ENCODE peak calls at places on chromosome 2, in four cellular contexts. R is heart right ventricle, H is IMR-90, J is DND-41. E is an unnamed sample. For H3K27me3, the result is how much of the 10 kb centered on the place peaks cover.

GRCh38 chr2:223846524-223846923 is 9.1 kb upstream of the AP1S3 start:
- DNase-seq in J (no peak), H (peak), R (no peak), E (no peak)

GRCh38 chr2:120108049-120108448 is 95.2 kb downstream of the EPB41L5 start:
- DNase-seq in J (no peak), H (peak), R (no peak), E (peak)

GRCh38 chr2:10271946-10272345 is 30.8 kb upstream of the HPCAL1 start:
- DNase-seq in R (no peak), H (no peak), J (no peak), E (no peak)

GRCh38 chr2:201858781-201859180 is 52.4 kb downstream of the CDK15 start:
- DNase-seq in J (peak), R (no peak), H (peak), E (peak)

GRCh38 chr2:79941172-79941571 is 363.4 kb downstream of the LRRTM1 start:
- DNase-seq in R (no peak), H (no peak), J (no peak), E (no peak)

GRCh38 chr2:155895016-155895415 is 437.5 kb downstream of the NR4A2 start:
- DNase-seq in R (no peak), H (no peak), J (no peak), E (no peak)

GRCh38 chr2:21118302-21118920 is 5.4 kb upstream of the TDRD15 start:
- DNase-seq in J (peak), R (no peak), H (peak), E (peak)

GRCh38 chr2:141517852-141518421 is 612.9 kb downstream of the LRP1B start:
- DNase-seq in H (no peak), J (no peak), R (no peak), E (no peak)

GRCh38 chr2:108853421-108853820 is 66.8 kb downstream of the CCDC138 start:
- DNase-seq in H (peak), R (no peak), J (no peak), E (no peak)

GRCh38 chr2:66862871-66863650 is 428.1 kb downstream of the MEIS1 start:
- DNase-seq in J (no peak), R (no peak), H (peak), E (no peak)

GRCh38 chr2:66405473-66405872 is 29.5 kb upstream of the MEIS1 start:
- DNase-seq in R (no peak), J (no peak), H (no peak), E (no peak)

GRCh38 chr2:113085542-113085941 is 17.8 kb downstream of the IL1F10 start:
- DNase-seq in H (no peak), R (no peak), J (no peak), E (no peak)
- TF ChIP-seq CTCF in H (no peak), R (no peak), J (no peak), E (no peak)

DNA sequence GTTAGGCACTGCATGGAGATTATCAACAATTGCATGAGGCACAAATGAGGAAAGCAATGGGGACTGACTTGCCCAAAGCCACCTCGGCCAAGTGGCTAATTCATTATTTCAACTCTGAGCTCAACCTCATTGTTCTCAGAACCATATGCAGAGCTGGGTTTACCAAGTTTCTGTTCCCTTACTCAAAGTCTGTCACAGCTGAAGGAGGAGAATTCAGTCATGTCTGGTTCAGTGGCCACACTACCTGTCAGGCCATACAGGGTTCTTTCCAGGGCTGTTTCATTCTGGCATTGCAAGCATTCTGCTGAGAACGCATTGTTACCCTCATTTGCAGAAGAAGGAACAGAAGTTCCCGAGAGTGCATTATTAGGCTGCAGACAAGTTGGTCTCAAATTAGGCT is 181.7 kb downstream of the MYT1L start:
- DNase-seq in H (no peak), J (no peak), R (no peak), E (no peak)
- H3K27me3 ChIP-seq in H (under half), J (under half), R (under half), E (under half)

DNA sequence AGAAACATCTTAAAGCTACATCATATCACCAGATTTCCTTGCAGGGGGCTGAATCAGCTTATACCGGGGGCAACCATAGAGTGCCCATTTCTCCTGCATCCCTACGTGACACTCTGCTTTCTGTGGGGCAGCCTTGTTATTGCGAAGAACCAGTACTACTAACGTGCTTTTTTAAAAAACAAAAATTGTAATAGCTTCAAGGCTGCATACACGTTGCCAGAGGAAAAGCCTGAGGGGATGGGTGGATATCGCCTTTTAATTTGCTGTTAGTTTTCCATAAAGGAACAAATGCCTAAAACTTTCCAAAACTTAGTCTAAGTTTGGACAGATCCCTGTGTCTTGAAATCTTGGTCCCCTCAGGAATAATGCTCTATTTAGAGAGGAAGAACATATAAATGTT is 97.2 kb downstream of the TGOLN2 start:
- DNase-seq in J (no peak), R (no peak), H (no peak), E (no peak)
- TF ChIP-seq CTCF in J (no peak), R (no peak), H (no peak), E (no peak)

DNA sequence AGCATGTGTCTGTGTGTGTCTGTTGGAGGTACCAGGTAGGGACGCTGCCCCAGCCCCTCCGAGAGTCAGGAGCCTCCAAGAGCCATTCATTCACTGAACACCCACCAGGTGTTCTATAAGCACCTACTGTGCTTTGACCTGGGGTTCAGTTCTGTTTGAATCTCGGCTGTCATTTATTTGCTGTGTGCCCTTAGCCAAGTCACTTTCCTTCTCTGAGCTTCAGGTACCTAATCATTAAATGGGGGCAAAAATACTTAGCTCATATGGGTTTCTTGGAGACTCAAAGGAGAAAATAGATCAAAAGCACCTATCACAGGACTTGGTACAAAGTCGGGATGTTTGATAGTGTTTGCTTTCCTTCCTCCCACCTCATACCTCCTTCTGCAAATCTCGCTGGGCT is 13.2 kb downstream of the ASIC4 start:
- DNase-seq in R (no peak), H (no peak), J (no peak), E (no peak)
- H3K27me3 ChIP-seq in R (half or more), H (half or more), J (under half), E (half or more)

GRCh38 chr2:173881466-173881865 is 83.7 kb downstream of the SP3 start:
- DNase-seq in H (peak), J (no peak), R (no peak), E (peak)

GRCh38 chr2:173880561-173880960 is 84.6 kb downstream of the SP3 start:
- DNase-seq in R (no peak), H (no peak), J (no peak), E (no peak)

GRCh38 chr2:173886613-173887012 is 78.6 kb downstream of the SP3 start:
- DNase-seq in J (no peak), H (no peak), R (no peak), E (no peak)

GRCh38 chr2:173881886-173882285 is 83.3 kb downstream of the SP3 start:
- DNase-seq in J (no peak), H (peak), R (no peak), E (no peak)

DNA sequence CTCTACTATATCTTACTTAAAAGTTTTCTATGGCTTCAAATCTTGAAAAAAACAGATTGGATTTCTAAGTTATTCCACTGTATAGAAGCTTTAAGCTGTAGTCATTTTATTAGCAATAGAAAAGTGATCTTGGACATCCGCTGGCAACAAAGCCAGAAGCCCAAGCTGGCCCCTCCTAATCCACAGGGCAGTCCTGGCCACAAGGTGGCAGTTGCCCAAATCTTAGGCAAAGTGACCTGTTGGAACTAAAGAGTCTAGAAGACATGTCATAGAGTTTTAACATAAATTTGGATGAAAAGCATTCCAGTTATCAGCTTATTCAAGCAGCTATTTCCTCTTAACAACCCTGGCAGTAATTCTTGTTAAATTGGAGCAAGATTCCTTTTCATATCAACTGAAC is 80.8 kb downstream of the SP3 start:
- DNase-seq in R (peak), J (no peak), H (peak), E (peak)
- TF ChIP-seq CTCF in R (peak), J (peak), H (peak), E (peak)

DNA sequence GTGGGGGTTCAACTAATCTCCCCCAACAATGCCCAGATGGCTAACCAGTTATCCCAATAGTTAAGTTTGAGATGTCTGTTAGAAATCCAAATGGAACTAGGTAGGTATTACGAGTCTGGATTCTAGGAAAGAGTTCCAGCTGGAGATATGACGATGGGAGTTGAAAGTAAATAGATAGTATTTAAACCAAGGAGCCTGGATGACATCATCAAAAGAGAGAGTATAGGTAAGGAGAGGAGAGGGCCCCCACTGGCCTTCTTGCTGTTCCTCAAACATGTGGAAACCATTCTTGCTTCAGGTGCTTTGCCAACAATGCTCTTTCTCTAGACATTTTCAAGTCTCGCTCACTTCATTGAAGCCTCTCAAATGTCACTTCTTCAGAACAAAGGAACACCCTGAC is 26.0 kb upstream of the PAIP2B start:
- DNase-seq in J (no peak), H (no peak), R (no peak), E (no peak)
- H3K27me3 ChIP-seq in J (under half), H (under half), R (under half), E (under half)

GRCh38 chr2:191476901-191477300 is 201.0 kb upstream of the NABP1 start:
- DNase-seq in J (no peak), H (no peak), R (no peak), E (no peak)
- TF ChIP-seq CTCF in J (no peak), H (no peak), R (no peak), E (no peak)

E was measured in hepatocyte.